ENCODE peak calls at places on chromosome 12, in four cellular contexts. O, W, H and R are unnamed samples.
A peak's percentile ranks its signal among the peaks of the same experiment; 100 is the strongest.

GRCh38 chr12:67773896-67774295 is 125.4 kb downstream of the DYRK2 start:
- DNase-seq in O (no peak), W (no peak), H (no peak), R (no peak)

GRCh38 chr12:2494490-2495192 is 300.1 kb upstream of the FKBP4 start:
- DNase-seq in H (no peak), O (peak; percentile 5), W (no peak), R (no peak)

GRCh38 chr12:44968960-44969359 is 81.9 kb downstream of the DBX2 start:
- DNase-seq in O (no peak), H (no peak), W (no peak), R (no peak)

GRCh38 chr12:131598717-131599116 is 112.2 kb upstream of the SFSWAP start:
- DNase-seq in W (no peak), H (no peak), O (no peak), R (no peak)

GRCh38 chr12:110079477-110080400 is 31.4 kb upstream of the C12orf76 start:
- DNase-seq in O (no peak), H (peak; percentile 63), W (no peak), R (no peak)

GRCh38 chr12:78018146-78018910 is 187.6 kb downstream of the NAV3 start:
- DNase-seq in W (no peak), O (no peak), H (no peak), R (no peak)

GRCh38 chr12:93550748-93551611 is 21.5 kb upstream of the SOCS2 start:
- DNase-seq in H (no peak), W (no peak), O (no peak), R (no peak)

GRCh38 chr12:102169922-102170698 is 27.5 kb downstream of the PMCH start:
- DNase-seq in H (no peak), O (peak; percentile 6), W (peak; percentile 49), R (peak; percentile 1)

GRCh38 chr12:64892561-64892960 is 68.1 kb downstream of the TBC1D30 start:
- DNase-seq in O (no peak), W (no peak), H (no peak), R (no peak)

GRCh38 chr12:104549820-104550480 is 93.2 kb downstream of the CHST11 start:
- DNase-seq in H (peak; percentile 15), W (peak; percentile 50), O (no peak), R (peak; percentile 16)